ENCODE peak calls at places on chromosomes 11 and 22, in five cellular contexts. I is A549, A is HepG2, S is endothelial cell of umbilical vein, O is K562. U is an unnamed sample.

GRCh38 chr22:49734390-49734789 is 93.3 kb downstream of the BRD1 start:
- DNase-seq in O (no peak), S (no peak), A (no peak), I (no peak), U (no peak)

GRCh38 chr22:42490244-42490832 is 29.3 kb downstream of the RRP7A start:
- DNase-seq in I (no peak), S (no peak), O (no peak), A (peak), U (no peak)

GRCh38 chr11:66987158-66987620 is 12.1 kb downstream of the C11orf86 start:
- DNase-seq in A (no peak), O (peak), I (no peak), S (no peak), U (peak)

GRCh38 chr11:131811380-131811779 is 441.0 kb downstream of the NTM start:
- DNase-seq in S (peak), I (no peak), O (no peak), A (no peak), U (no peak)

GRCh38 chr22:37560682-37561208 is 465 bp downstream of the CDC42EP1 start:
- DNase-seq in O (peak), S (peak), I (no peak), A (no peak), U (no peak)

GRCh38 chr22:20567993-20568417 is 60.6 kb downstream of the MED15 start:
- DNase-seq in O (no peak), I (no peak), A (no peak), S (no peak), U (no peak)

GRCh38 chr22:28441720-28442263 is 237.8 kb downstream of the TTC28 start:
- DNase-seq in I (no peak), S (peak), O (no peak), A (peak), U (no peak)

GRCh38 chr11:72534859-72535547 is 100.7 kb upstream of the CLPB start:
- DNase-seq in O (no peak), I (no peak), A (no peak), S (no peak), U (no peak)

GRCh38 chr11:133339495-133340140 is 192.7 kb downstream of the OPCML start:
- DNase-seq in I (no peak), A (no peak), S (no peak), O (no peak), U (no peak)

GRCh38 chr11:75503531-75504099 is 22.1 kb downstream of the GDPD5 start:
- DNase-seq in A (no peak), S (no peak), I (no peak), O (no peak), U (no peak)

GRCh38 chr11:75499423-75500305 is 26.1 kb downstream of the GDPD5 start:
- DNase-seq in O (no peak), A (no peak), S (no peak), I (peak), U (no peak)

GRCh38 chr11:75500742-75501141 is 25.0 kb downstream of the GDPD5 start:
- DNase-seq in O (no peak), I (no peak), A (no peak), S (no peak), U (no peak)

GRCh38 chr11:75498556-75499255 is 27.0 kb downstream of the GDPD5 start:
- DNase-seq in O (no peak), I (no peak), S (no peak), A (no peak), U (no peak)

GRCh38 chr11:75502138-75502537 is 23.6 kb downstream of the GDPD5 start:
- DNase-seq in A (no peak), I (no peak), S (no peak), O (no peak), U (no peak)
- TF ChIP-seq MYC in A (no peak), I (no peak), S (no peak), O (no peak), U (no peak)

DNA sequence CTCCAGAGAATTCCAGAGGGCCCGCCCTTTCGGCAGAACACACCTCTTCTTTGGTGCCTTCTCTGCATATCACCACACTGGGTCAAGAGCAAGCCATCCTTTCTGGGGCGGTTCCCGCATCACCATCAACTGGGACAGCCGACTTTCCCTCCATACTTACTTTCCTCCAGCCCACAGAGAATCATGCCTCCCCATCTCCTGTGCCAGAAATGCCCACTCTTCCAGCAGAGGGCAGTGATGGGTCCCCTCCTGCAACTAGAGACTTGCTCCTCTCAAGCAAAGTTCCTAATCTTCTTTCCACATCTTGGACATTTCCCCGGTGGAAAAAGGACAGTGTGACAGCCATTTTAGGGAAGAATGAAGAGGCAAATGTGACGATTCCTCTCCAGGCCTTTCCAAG is 157.7 kb downstream of the C11orf91 start:
- DNase-seq in I (peak), O (peak), A (peak), S (peak), U (peak)
- TF ChIP-seq MYC in I (no peak), O (no peak), A (no peak), S (no peak), U (no peak)

GRCh38 chr11:19551454-19551853 is 161.2 kb upstream of the NAV2 start:
- DNase-seq in O (no peak), I (no peak), S (no peak), A (no peak), U (peak)

GRCh38 chr11:19552100-19552499 is 160.5 kb upstream of the NAV2 start:
- DNase-seq in A (no peak), S (no peak), O (no peak), I (no peak), U (no peak)

GRCh38 chr11:19546325-19546724 is 166.3 kb upstream of the NAV2 start:
- DNase-seq in O (no peak), S (no peak), I (no peak), A (no peak), U (no peak)

GRCh38 chr11:19552684-19553083 is 160.0 kb upstream of the NAV2 start:
- DNase-seq in O (no peak), I (no peak), S (no peak), A (no peak), U (no peak)

GRCh38 chr11:19547044-19547443 is 165.6 kb upstream of the NAV2 start:
- DNase-seq in A (no peak), O (no peak), S (no peak), I (no peak), U (no peak)
- TF ChIP-seq MYC in A (no peak), O (no peak), S (no peak), I (no peak), U (no peak)

DNA sequence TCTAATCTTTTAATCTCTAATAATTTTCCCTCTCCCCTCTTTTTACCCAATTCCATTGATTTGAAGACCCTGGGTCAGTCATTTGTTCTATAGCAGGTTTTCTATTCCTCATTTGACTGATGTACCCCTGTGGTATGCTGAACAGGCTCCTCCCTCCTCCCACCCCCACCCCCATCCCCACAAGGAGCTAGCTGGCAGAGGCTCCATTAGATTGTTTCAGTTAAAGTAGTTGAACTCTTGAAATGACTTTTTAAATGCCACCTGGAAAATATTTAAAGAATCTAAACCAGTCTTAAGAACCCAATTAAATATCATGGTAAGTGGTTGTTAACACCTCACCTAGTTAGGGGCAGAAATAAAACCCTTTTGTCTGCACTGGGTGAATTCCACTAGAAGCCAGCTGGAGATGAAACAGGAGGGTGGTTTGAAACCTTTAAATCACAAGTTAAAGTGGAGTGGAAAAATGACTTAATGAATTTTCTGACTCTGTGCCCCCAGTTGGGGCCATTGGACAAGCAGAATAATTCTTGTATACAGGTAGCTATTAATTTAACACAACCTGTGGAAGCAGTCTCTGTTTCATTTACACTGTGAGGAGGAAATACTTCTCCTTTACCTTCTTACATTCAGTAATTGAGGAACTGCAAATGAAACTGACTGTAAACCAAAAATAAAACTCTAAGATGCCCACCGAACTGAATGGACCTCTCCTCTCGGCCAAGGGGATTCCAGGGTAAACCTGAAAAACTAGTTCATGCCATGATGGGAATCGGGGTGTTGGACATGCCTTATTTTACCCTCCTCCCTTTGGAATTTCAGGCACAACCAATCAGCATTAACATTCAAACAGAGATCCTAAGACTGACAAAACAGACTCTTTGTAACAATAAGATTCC is 30.7 kb downstream of the PRR5L start:
- DNase-seq in A (no peak), I (no peak), S (no peak), O (no peak), U (no peak)
- TF ChIP-seq MYC in A (no peak), I (no peak), S (no peak), O (no peak), U (no peak)

GRCh38 chr22:46415816-46416536 is 80.5 kb downstream of the TRMU start:
- DNase-seq in A (no peak), S (no peak), O (no peak), I (no peak), U (no peak)
- TF ChIP-seq MYC in A (no peak), S (no peak), O (no peak), I (no peak), U (no peak)

GRCh38 chr22:39316440-39317083 is 2.9 kb downstream of the RPL3 start:
- DNase-seq in O (no peak), A (peak), I (no peak), S (peak), U (peak)
- TF ChIP-seq MYC in O (no peak), A (peak), I (no peak), S (no peak), U (peak)

DNA sequence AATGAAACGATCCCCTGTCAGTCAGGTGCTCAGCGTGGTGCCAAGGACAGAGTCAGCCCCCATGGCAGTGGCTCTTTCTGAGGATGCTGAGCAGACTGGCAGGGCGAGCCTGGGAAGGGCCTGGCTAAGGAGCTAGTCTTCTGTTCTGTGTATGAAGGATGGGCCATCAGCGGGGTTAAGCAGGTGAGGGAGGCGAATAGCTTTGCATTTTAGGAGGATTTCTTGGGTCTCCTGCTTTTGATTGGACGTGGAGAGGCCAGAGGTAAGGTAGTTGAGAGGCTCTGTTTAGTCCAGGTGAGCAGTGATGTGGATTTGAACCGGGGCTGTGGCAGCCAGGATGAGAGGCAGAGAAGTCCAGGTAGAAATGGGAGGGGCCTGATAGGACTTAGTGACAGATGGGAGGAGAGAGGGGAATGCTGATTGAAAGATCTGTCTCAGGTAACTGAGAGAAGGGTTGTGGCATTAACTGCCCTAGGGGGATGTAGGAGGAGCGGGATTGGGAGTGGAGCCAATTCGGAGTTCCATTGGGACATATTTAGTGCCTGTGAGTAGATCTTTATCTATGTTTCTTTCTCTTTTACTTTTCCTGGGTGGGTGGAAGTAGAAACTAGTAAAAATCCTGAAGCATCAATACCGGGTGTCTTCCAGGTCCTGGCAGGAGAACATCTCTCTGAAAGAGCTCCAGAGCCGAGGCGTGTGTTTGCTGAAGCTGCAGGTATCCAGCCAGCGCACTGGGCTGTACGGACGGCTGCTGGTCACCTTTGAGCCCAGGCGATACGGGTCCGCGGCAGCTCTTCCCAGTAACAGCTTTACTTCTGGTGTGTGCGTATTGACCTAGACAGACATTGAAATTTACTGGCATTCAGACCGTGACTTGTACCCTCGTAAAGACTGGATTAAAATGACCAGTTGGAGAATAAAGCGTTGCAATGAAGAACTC is 2.0 kb downstream of the IGHMBP2 start:
- DNase-seq in S (no peak), I (no peak), A (no peak), O (no peak), U (no peak)
- TF ChIP-seq MYC in S (no peak), I (no peak), A (no peak), O (no peak), U (no peak)